ENCODE peak calls at places on chromosomes 4 and X, in ten cellular contexts. One of them, this sample, is unnamed. For H3K27me3 and H3K4me1, the result is how much of the 10 kb centered on the place peaks cover.

GRCh38 chr4:113524505-113525186 is 236.9 kb downstream of the CAMK2D start:
- DNase-seq in uterus: no peak
- DNase-seq in breast epithelium: no peak
- DNase-seq in heart left ventricle: no peak
- DNase-seq in ovary: no peak
- DNase-seq in IMR-90: no peak
- DNase-seq in gastrocnemius medialis: no peak
- DNase-seq in stomach: no peak
- DNase-seq in tibial nerve: no peak
- DNase-seq in adrenal gland: no peak
- DNase-seq in this sample: no peak

GRCh38 chrX:131288738-131289511 is at the start of gene IGSF1:
- DNase-seq in heart left ventricle: peak
- DNase-seq in breast epithelium: no peak
- DNase-seq in stomach: no peak
- DNase-seq in gastrocnemius medialis: no peak
- DNase-seq in IMR-90: no peak
- DNase-seq in tibial nerve: no peak
- DNase-seq in uterus: peak
- DNase-seq in ovary: peak
- DNase-seq in adrenal gland: peak
- DNase-seq in this sample: no peak

GRCh38 chr4:17398805-17399204 is 113.1 kb downstream of the QDPR start:
- DNase-seq in IMR-90: no peak
- DNase-seq in adrenal gland: no peak
- DNase-seq in uterus: no peak
- DNase-seq in gastrocnemius medialis: no peak
- DNase-seq in ovary: no peak
- DNase-seq in stomach: no peak
- DNase-seq in heart left ventricle: no peak
- DNase-seq in tibial nerve: no peak
- DNase-seq in breast epithelium: no peak
- DNase-seq in this sample: no peak

GRCh38 chr4:8537041-8537461 is 43.1 kb upstream of the GPR78 start:
- DNase-seq in adrenal gland: peak
- DNase-seq in tibial nerve: peak
- DNase-seq in IMR-90: peak
- DNase-seq in breast epithelium: peak
- DNase-seq in heart left ventricle: no peak
- DNase-seq in gastrocnemius medialis: peak
- DNase-seq in stomach: peak
- DNase-seq in ovary: peak
- DNase-seq in uterus: peak
- DNase-seq in this sample: no peak

GRCh38 chrX:35711281-35711680 is 86.9 kb upstream of the MAGEB16 start:
- DNase-seq in adrenal gland: no peak
- DNase-seq in ovary: no peak
- DNase-seq in gastrocnemius medialis: no peak
- DNase-seq in stomach: no peak
- DNase-seq in uterus: no peak
- DNase-seq in breast epithelium: no peak
- DNase-seq in heart left ventricle: no peak
- DNase-seq in tibial nerve: no peak
- DNase-seq in IMR-90: no peak
- DNase-seq in this sample: no peak

GRCh38 chrX:69066966-69067525 is 98.2 kb downstream of the PJA1 start:
- DNase-seq in IMR-90: peak
- DNase-seq in stomach: peak
- DNase-seq in ovary: no peak
- DNase-seq in adrenal gland: no peak
- DNase-seq in uterus: peak
- DNase-seq in heart left ventricle: no peak
- DNase-seq in tibial nerve: no peak
- DNase-seq in breast epithelium: no peak
- DNase-seq in gastrocnemius medialis: no peak
- DNase-seq in this sample: no peak

GRCh38 chrX:43860646-43861370 is 21.4 kb downstream of the MAOB start:
- DNase-seq in gastrocnemius medialis: no peak
- DNase-seq in IMR-90: peak
- DNase-seq in tibial nerve: peak
- DNase-seq in heart left ventricle: peak
- DNase-seq in stomach: no peak
- DNase-seq in ovary: no peak
- DNase-seq in adrenal gland: peak
- DNase-seq in breast epithelium: no peak
- DNase-seq in uterus: no peak
- DNase-seq in this sample: no peak

GRCh38 chrX:131649741-131650140 is 105.9 kb downstream of the OR13H1 start:
- DNase-seq in stomach: no peak
- DNase-seq in tibial nerve: no peak
- DNase-seq in uterus: no peak
- DNase-seq in gastrocnemius medialis: no peak
- DNase-seq in IMR-90: no peak
- DNase-seq in heart left ventricle: no peak
- DNase-seq in adrenal gland: no peak
- DNase-seq in ovary: no peak
- DNase-seq in breast epithelium: no peak
- DNase-seq in this sample: no peak

GRCh38 chr4:84403656-84404055 is 95.4 kb downstream of the NKX6-1 start:
- DNase-seq in stomach: no peak
- DNase-seq in ovary: no peak
- DNase-seq in tibial nerve: no peak
- DNase-seq in heart left ventricle: no peak
- DNase-seq in uterus: no peak
- DNase-seq in adrenal gland: no peak
- DNase-seq in gastrocnemius medialis: no peak
- DNase-seq in IMR-90: no peak
- DNase-seq in breast epithelium: no peak
- DNase-seq in this sample: no peak

GRCh38 chr4:114911141-114911540 is 202.3 kb downstream of the NDST4 start:
- DNase-seq in IMR-90: no peak
- DNase-seq in stomach: no peak
- DNase-seq in breast epithelium: no peak
- DNase-seq in gastrocnemius medialis: no peak
- DNase-seq in tibial nerve: no peak
- DNase-seq in heart left ventricle: no peak
- DNase-seq in uterus: no peak
- DNase-seq in adrenal gland: no peak
- DNase-seq in ovary: no peak
- DNase-seq in this sample: no peak

GRCh38 chr4:48906283-48907173 is at the start of gene OCIAD2:
- DNase-seq in ovary: peak
- DNase-seq in heart left ventricle: peak
- DNase-seq in gastrocnemius medialis: no peak
- DNase-seq in tibial nerve: no peak
- DNase-seq in uterus: peak
- DNase-seq in IMR-90: no peak
- DNase-seq in stomach: peak
- DNase-seq in breast epithelium: peak
- DNase-seq in adrenal gland: peak
- DNase-seq in this sample: no peak
- TF ChIP-seq POLR2A in ovary: no peak
- TF ChIP-seq POLR2A in heart left ventricle: no peak
- TF ChIP-seq POLR2A in gastrocnemius medialis: no peak
- TF ChIP-seq POLR2A in tibial nerve: no peak
- TF ChIP-seq POLR2A in uterus: peak
- TF ChIP-seq POLR2A in IMR-90: no peak
- TF ChIP-seq POLR2A in stomach: no peak
- TF ChIP-seq POLR2A in breast epithelium: no peak
- TF ChIP-seq POLR2A in adrenal gland: peak
- TF ChIP-seq POLR2A in this sample: no peak

GRCh38 chrX:108123591-108124366 is 32.2 kb downstream of the ATG4A start:
- DNase-seq in tibial nerve: no peak
- DNase-seq in stomach: no peak
- DNase-seq in IMR-90: no peak
- DNase-seq in breast epithelium: no peak
- DNase-seq in adrenal gland: no peak
- DNase-seq in ovary: no peak
- DNase-seq in uterus: no peak
- DNase-seq in gastrocnemius medialis: peak
- DNase-seq in heart left ventricle: peak
- DNase-seq in this sample: no peak
- H3K27me3 ChIP-seq in tibial nerve: under half
- H3K27me3 ChIP-seq in stomach: under half
- H3K27me3 ChIP-seq in IMR-90: under half
- H3K27me3 ChIP-seq in breast epithelium: under half
- H3K27me3 ChIP-seq in adrenal gland: under half
- H3K27me3 ChIP-seq in ovary: under half
- H3K27me3 ChIP-seq in uterus: under half
- H3K27me3 ChIP-seq in gastrocnemius medialis: under half
- H3K27me3 ChIP-seq in heart left ventricle: under half
- H3K27me3 ChIP-seq in this sample: under half

DNA sequence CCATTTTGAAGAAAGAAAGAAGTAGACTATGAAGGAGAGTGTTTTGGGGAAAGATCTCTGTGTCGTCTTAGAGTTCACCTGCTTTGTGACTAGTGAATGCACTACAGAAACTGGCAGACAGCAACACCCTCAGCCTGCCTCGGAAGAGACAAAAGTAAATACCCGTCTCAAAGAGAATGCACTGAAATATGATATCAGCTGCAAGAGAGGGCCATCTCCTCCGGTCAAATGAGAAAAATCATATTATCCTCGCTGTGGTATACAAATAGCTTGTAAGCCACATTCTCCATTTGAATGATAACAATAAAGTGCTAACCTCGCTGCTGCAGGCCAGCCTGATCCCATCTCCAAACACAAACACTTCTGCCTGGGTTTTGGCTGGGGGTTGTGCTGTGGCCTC is 46.2 kb downstream of the ALPK1 start:
- DNase-seq in heart left ventricle: no peak
- DNase-seq in ovary: no peak
- DNase-seq in gastrocnemius medialis: no peak
- DNase-seq in uterus: no peak
- DNase-seq in breast epithelium: no peak
- DNase-seq in adrenal gland: no peak
- DNase-seq in stomach: no peak
- DNase-seq in tibial nerve: no peak
- DNase-seq in IMR-90: no peak
- DNase-seq in this sample: no peak
- H3K4me1 ChIP-seq in heart left ventricle: under half
- H3K4me1 ChIP-seq in ovary: under half
- H3K4me1 ChIP-seq in gastrocnemius medialis: under half
- H3K4me1 ChIP-seq in uterus: under half
- H3K4me1 ChIP-seq in breast epithelium: under half
- H3K4me1 ChIP-seq in adrenal gland: under half
- H3K4me1 ChIP-seq in stomach: under half
- H3K4me1 ChIP-seq in tibial nerve: under half
- H3K4me1 ChIP-seq in IMR-90: under half
- H3K4me1 ChIP-seq in this sample: under half

DNA sequence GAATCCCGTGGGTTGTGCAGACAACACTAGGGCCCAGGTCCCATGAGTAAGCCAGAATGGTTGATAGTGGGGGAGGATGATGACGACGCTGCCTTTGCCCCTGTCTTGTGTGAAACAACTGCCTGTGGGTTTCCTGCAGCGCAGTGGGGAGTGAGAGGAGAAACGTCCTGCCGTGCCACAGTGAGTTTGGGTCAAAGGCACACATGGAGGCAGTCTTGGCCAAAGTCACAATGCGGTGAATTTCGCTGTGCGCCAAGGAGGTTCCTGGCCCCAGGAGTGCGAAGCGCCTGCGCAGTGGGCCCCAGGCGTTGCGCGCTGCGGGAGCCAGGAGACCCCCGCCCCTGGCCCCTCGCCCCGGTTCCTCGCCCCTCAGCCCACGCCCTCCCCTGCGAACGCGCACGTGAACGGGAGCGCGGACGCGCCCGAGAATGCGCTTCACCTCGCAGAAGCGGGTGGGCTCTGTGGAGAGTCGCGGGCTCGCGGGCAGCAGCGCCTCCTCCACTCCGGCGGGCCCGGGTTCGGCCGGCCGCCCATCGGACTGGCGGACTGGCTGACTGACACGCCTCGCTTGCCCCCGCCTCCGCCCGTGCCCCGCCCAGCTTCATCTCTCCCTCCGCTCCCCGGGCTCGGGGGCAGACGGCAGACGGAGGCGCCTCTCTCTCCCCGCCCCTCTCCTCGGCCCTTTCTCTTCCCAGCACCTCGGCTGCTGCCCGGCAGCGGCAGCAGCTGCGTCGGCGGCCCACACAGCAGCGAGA is at the start of gene NUDT10:
- DNase-seq in adrenal gland: peak
- DNase-seq in tibial nerve: peak
- DNase-seq in ovary: peak
- DNase-seq in stomach: no peak
- DNase-seq in heart left ventricle: peak
- DNase-seq in IMR-90: peak
- DNase-seq in uterus: peak
- DNase-seq in gastrocnemius medialis: no peak
- DNase-seq in breast epithelium: no peak
- DNase-seq in this sample: no peak
- TF ChIP-seq POLR2A in adrenal gland: peak
- TF ChIP-seq POLR2A in tibial nerve: no peak
- TF ChIP-seq POLR2A in ovary: no peak
- TF ChIP-seq POLR2A in stomach: no peak
- TF ChIP-seq POLR2A in heart left ventricle: no peak
- TF ChIP-seq POLR2A in IMR-90: no peak
- TF ChIP-seq POLR2A in uterus: peak
- TF ChIP-seq POLR2A in gastrocnemius medialis: no peak
- TF ChIP-seq POLR2A in breast epithelium: no peak
- TF ChIP-seq POLR2A in this sample: no peak

GRCh38 chr4:46956451-46956850 is 36.9 kb downstream of the GABRA4 start:
- DNase-seq in ovary: no peak
- DNase-seq in tibial nerve: no peak
- DNase-seq in breast epithelium: no peak
- DNase-seq in stomach: no peak
- DNase-seq in heart left ventricle: no peak
- DNase-seq in IMR-90: peak
- DNase-seq in gastrocnemius medialis: no peak
- DNase-seq in uterus: no peak
- DNase-seq in adrenal gland: no peak
- DNase-seq in this sample: no peak
- H3K27me3 ChIP-seq in ovary: under half
- H3K27me3 ChIP-seq in tibial nerve: under half
- H3K27me3 ChIP-seq in breast epithelium: under half
- H3K27me3 ChIP-seq in stomach: under half
- H3K27me3 ChIP-seq in heart left ventricle: under half
- H3K27me3 ChIP-seq in IMR-90: under half
- H3K27me3 ChIP-seq in gastrocnemius medialis: under half
- H3K27me3 ChIP-seq in uterus: under half
- H3K27me3 ChIP-seq in adrenal gland: under half
- H3K27me3 ChIP-seq in this sample: under half

GRCh38 chr4:101699441-101700117 is 91.0 kb upstream of the BANK1 start:
- DNase-seq in ovary: no peak
- DNase-seq in stomach: no peak
- DNase-seq in heart left ventricle: no peak
- DNase-seq in IMR-90: no peak
- DNase-seq in adrenal gland: no peak
- DNase-seq in gastrocnemius medialis: no peak
- DNase-seq in uterus: no peak
- DNase-seq in tibial nerve: no peak
- DNase-seq in breast epithelium: no peak
- DNase-seq in this sample: no peak
- H3K4me1 ChIP-seq in ovary: under half
- H3K4me1 ChIP-seq in stomach: under half
- H3K4me1 ChIP-seq in heart left ventricle: under half
- H3K4me1 ChIP-seq in IMR-90: under half
- H3K4me1 ChIP-seq in adrenal gland: under half
- H3K4me1 ChIP-seq in gastrocnemius medialis: under half
- H3K4me1 ChIP-seq in uterus: under half
- H3K4me1 ChIP-seq in tibial nerve: under half
- H3K4me1 ChIP-seq in breast epithelium: under half
- H3K4me1 ChIP-seq in this sample: under half

GRCh38 chrX:989959-990510 is 222.4 kb downstream of the CRLF2 start:
- DNase-seq in heart left ventricle: peak
- DNase-seq in adrenal gland: peak
- DNase-seq in gastrocnemius medialis: peak
- DNase-seq in ovary: peak
- DNase-seq in breast epithelium: no peak
- DNase-seq in tibial nerve: peak
- DNase-seq in IMR-90: peak
- DNase-seq in uterus: peak
- DNase-seq in stomach: peak
- DNase-seq in this sample: peak
- TF ChIP-seq POLR2A in heart left ventricle: no peak
- TF ChIP-seq POLR2A in adrenal gland: no peak
- TF ChIP-seq POLR2A in gastrocnemius medialis: no peak
- TF ChIP-seq POLR2A in ovary: no peak
- TF ChIP-seq POLR2A in breast epithelium: no peak
- TF ChIP-seq POLR2A in tibial nerve: no peak
- TF ChIP-seq POLR2A in IMR-90: no peak
- TF ChIP-seq POLR2A in uterus: no peak
- TF ChIP-seq POLR2A in stomach: no peak
- TF ChIP-seq POLR2A in this sample: no peak